ENCODE peak calls at places on chromosomes 16 and 17, in nine cellular contexts. One of them, this sample, is unnamed.

GRCh38 chr17:33647976-33648375 is 354.9 kb upstream of the ASIC2 start:
- ATAC-seq in left ventricle myocardium superior: no peak
- ATAC-seq in activated naive CD4-positive, alpha-beta T cell treated with anti-CD3 and anti-CD28 coated beads, Interleukin-2, amount 50 U/mL, for 72 hours: no peak
- ATAC-seq in HCT116: no peak
- ATAC-seq in heart right ventricle: no peak
- ATAC-seq in stimulated activated naive CD8-positive, alpha-beta T cell treated with anti-CD3 and anti-CD28 coated beads, Interleukin-15, Interleukin-2, amounts not matched to agents 100 U/mL and 50 U/mL, for 24 hours: no peak
- ATAC-seq in naive thymus-derived CD4-positive, alpha-beta T cell: no peak
- ATAC-seq in psoas muscle: no peak
- ATAC-seq in sciatic nerve: no peak
- ATAC-seq in this sample: no peak

GRCh38 chr17:7130626-7131467 is 16.2 kb upstream of the ASGR2 start:
- ATAC-seq in sciatic nerve: peak; percentile 53
- ATAC-seq in naive thymus-derived CD4-positive, alpha-beta T cell: no peak
- ATAC-seq in activated naive CD4-positive, alpha-beta T cell treated with anti-CD3 and anti-CD28 coated beads, Interleukin-2, amount 50 U/mL, for 72 hours: no peak
- ATAC-seq in psoas muscle: no peak
- ATAC-seq in heart right ventricle: peak; percentile 48
- ATAC-seq in stimulated activated naive CD8-positive, alpha-beta T cell treated with anti-CD3 and anti-CD28 coated beads, Interleukin-15, Interleukin-2, amounts not matched to agents 100 U/mL and 50 U/mL, for 24 hours: no peak
- ATAC-seq in left ventricle myocardium superior: peak; percentile 58
- ATAC-seq in HCT116: no peak
- ATAC-seq in this sample: no peak

GRCh38 chr16:84459941-84460405 is 44.5 kb downstream of the MEAK7 start:
- ATAC-seq in stimulated activated naive CD8-positive, alpha-beta T cell treated with anti-CD3 and anti-CD28 coated beads, Interleukin-15, Interleukin-2, amounts not matched to agents 100 U/mL and 50 U/mL, for 24 hours: no peak
- ATAC-seq in sciatic nerve: peak; percentile 30
- ATAC-seq in psoas muscle: no peak
- ATAC-seq in activated naive CD4-positive, alpha-beta T cell treated with anti-CD3 and anti-CD28 coated beads, Interleukin-2, amount 50 U/mL, for 72 hours: no peak
- ATAC-seq in heart right ventricle: peak; percentile 45
- ATAC-seq in naive thymus-derived CD4-positive, alpha-beta T cell: no peak
- ATAC-seq in left ventricle myocardium superior: peak; percentile 52
- ATAC-seq in HCT116: peak; percentile 28
- ATAC-seq in this sample: no peak

GRCh38 chr16:56956756-56957155 is 5.0 kb upstream of the CETP start:
- ATAC-seq in left ventricle myocardium superior: no peak
- ATAC-seq in heart right ventricle: no peak
- ATAC-seq in psoas muscle: no peak
- ATAC-seq in naive thymus-derived CD4-positive, alpha-beta T cell: no peak
- ATAC-seq in sciatic nerve: no peak
- ATAC-seq in HCT116: peak; percentile 47
- ATAC-seq in stimulated activated naive CD8-positive, alpha-beta T cell treated with anti-CD3 and anti-CD28 coated beads, Interleukin-15, Interleukin-2, amounts not matched to agents 100 U/mL and 50 U/mL, for 24 hours: no peak
- ATAC-seq in activated naive CD4-positive, alpha-beta T cell treated with anti-CD3 and anti-CD28 coated beads, Interleukin-2, amount 50 U/mL, for 72 hours: no peak
- ATAC-seq in this sample: no peak

GRCh38 chr17:8123695-8124349 is at the start of gene HES7:
- ATAC-seq in naive thymus-derived CD4-positive, alpha-beta T cell: no peak
- ATAC-seq in heart right ventricle: no peak
- ATAC-seq in HCT116: no peak
- ATAC-seq in activated naive CD4-positive, alpha-beta T cell treated with anti-CD3 and anti-CD28 coated beads, Interleukin-2, amount 50 U/mL, for 72 hours: no peak
- ATAC-seq in left ventricle myocardium superior: no peak
- ATAC-seq in sciatic nerve: no peak
- ATAC-seq in psoas muscle: no peak
- ATAC-seq in stimulated activated naive CD8-positive, alpha-beta T cell treated with anti-CD3 and anti-CD28 coated beads, Interleukin-15, Interleukin-2, amounts not matched to agents 100 U/mL and 50 U/mL, for 24 hours: no peak
- ATAC-seq in this sample: no peak

GRCh38 chr16:2297506-2297860 is 29.6 kb upstream of the RNPS1 start:
- ATAC-seq in activated naive CD4-positive, alpha-beta T cell treated with anti-CD3 and anti-CD28 coated beads, Interleukin-2, amount 50 U/mL, for 72 hours: no peak
- ATAC-seq in heart right ventricle: no peak
- ATAC-seq in stimulated activated naive CD8-positive, alpha-beta T cell treated with anti-CD3 and anti-CD28 coated beads, Interleukin-15, Interleukin-2, amounts not matched to agents 100 U/mL and 50 U/mL, for 24 hours: no peak
- ATAC-seq in naive thymus-derived CD4-positive, alpha-beta T cell: no peak
- ATAC-seq in psoas muscle: peak; percentile 6
- ATAC-seq in sciatic nerve: no peak
- ATAC-seq in HCT116: no peak
- ATAC-seq in left ventricle myocardium superior: no peak
- ATAC-seq in this sample: no peak

GRCh38 chr16:67645397-67646121 is 615 bp downstream of the CARMIL2 start:
- ATAC-seq in naive thymus-derived CD4-positive, alpha-beta T cell: peak; percentile 22
- ATAC-seq in heart right ventricle: no peak
- ATAC-seq in left ventricle myocardium superior: no peak
- ATAC-seq in activated naive CD4-positive, alpha-beta T cell treated with anti-CD3 and anti-CD28 coated beads, Interleukin-2, amount 50 U/mL, for 72 hours: no peak
- ATAC-seq in sciatic nerve: no peak
- ATAC-seq in stimulated activated naive CD8-positive, alpha-beta T cell treated with anti-CD3 and anti-CD28 coated beads, Interleukin-15, Interleukin-2, amounts not matched to agents 100 U/mL and 50 U/mL, for 24 hours: no peak
- ATAC-seq in HCT116: no peak
- ATAC-seq in psoas muscle: no peak
- ATAC-seq in this sample: peak; percentile 35

GRCh38 chr16:12449795-12450194 is 353.9 kb downstream of the CPPED1 start:
- ATAC-seq in HCT116: no peak
- ATAC-seq in psoas muscle: no peak
- ATAC-seq in activated naive CD4-positive, alpha-beta T cell treated with anti-CD3 and anti-CD28 coated beads, Interleukin-2, amount 50 U/mL, for 72 hours: peak; percentile 97
- ATAC-seq in naive thymus-derived CD4-positive, alpha-beta T cell: no peak
- ATAC-seq in stimulated activated naive CD8-positive, alpha-beta T cell treated with anti-CD3 and anti-CD28 coated beads, Interleukin-15, Interleukin-2, amounts not matched to agents 100 U/mL and 50 U/mL, for 24 hours: peak; percentile 66
- ATAC-seq in sciatic nerve: no peak
- ATAC-seq in heart right ventricle: no peak
- ATAC-seq in left ventricle myocardium superior: no peak
- ATAC-seq in this sample: peak; percentile 98

GRCh38 chr17:18102640-18103039 is 5.9 kb upstream of the MYO15A start:
- ATAC-seq in stimulated activated naive CD8-positive, alpha-beta T cell treated with anti-CD3 and anti-CD28 coated beads, Interleukin-15, Interleukin-2, amounts not matched to agents 100 U/mL and 50 U/mL, for 24 hours: no peak
- ATAC-seq in activated naive CD4-positive, alpha-beta T cell treated with anti-CD3 and anti-CD28 coated beads, Interleukin-2, amount 50 U/mL, for 72 hours: no peak
- ATAC-seq in left ventricle myocardium superior: no peak
- ATAC-seq in HCT116: no peak
- ATAC-seq in heart right ventricle: no peak
- ATAC-seq in psoas muscle: no peak
- ATAC-seq in naive thymus-derived CD4-positive, alpha-beta T cell: peak; percentile 33
- ATAC-seq in sciatic nerve: no peak
- ATAC-seq in this sample: no peak

GRCh38 chr17:29836643-29837042 is 93.4 kb downstream of the SSH2 start:
- ATAC-seq in psoas muscle: no peak
- ATAC-seq in stimulated activated naive CD8-positive, alpha-beta T cell treated with anti-CD3 and anti-CD28 coated beads, Interleukin-15, Interleukin-2, amounts not matched to agents 100 U/mL and 50 U/mL, for 24 hours: no peak
- ATAC-seq in heart right ventricle: no peak
- ATAC-seq in naive thymus-derived CD4-positive, alpha-beta T cell: peak; percentile 14
- ATAC-seq in left ventricle myocardium superior: no peak
- ATAC-seq in HCT116: no peak
- ATAC-seq in activated naive CD4-positive, alpha-beta T cell treated with anti-CD3 and anti-CD28 coated beads, Interleukin-2, amount 50 U/mL, for 72 hours: no peak
- ATAC-seq in sciatic nerve: no peak
- ATAC-seq in this sample: no peak

GRCh38 chr16:46607529-46607928 is 13.7 kb downstream of the SHCBP1 start:
- ATAC-seq in naive thymus-derived CD4-positive, alpha-beta T cell: no peak
- ATAC-seq in sciatic nerve: no peak
- ATAC-seq in psoas muscle: peak; percentile 58
- ATAC-seq in activated naive CD4-positive, alpha-beta T cell treated with anti-CD3 and anti-CD28 coated beads, Interleukin-2, amount 50 U/mL, for 72 hours: no peak
- ATAC-seq in HCT116: peak; percentile 53
- ATAC-seq in stimulated activated naive CD8-positive, alpha-beta T cell treated with anti-CD3 and anti-CD28 coated beads, Interleukin-15, Interleukin-2, amounts not matched to agents 100 U/mL and 50 U/mL, for 24 hours: no peak
- ATAC-seq in left ventricle myocardium superior: no peak
- ATAC-seq in heart right ventricle: no peak
- ATAC-seq in this sample: no peak

GRCh38 chr17:57488856-57489255 is 232.5 kb downstream of the MSI2 start:
- ATAC-seq in psoas muscle: peak; percentile 71
- ATAC-seq in HCT116: no peak
- ATAC-seq in left ventricle myocardium superior: peak; percentile 74
- ATAC-seq in naive thymus-derived CD4-positive, alpha-beta T cell: no peak
- ATAC-seq in heart right ventricle: peak; percentile 75
- ATAC-seq in sciatic nerve: no peak
- ATAC-seq in activated naive CD4-positive, alpha-beta T cell treated with anti-CD3 and anti-CD28 coated beads, Interleukin-2, amount 50 U/mL, for 72 hours: no peak
- ATAC-seq in stimulated activated naive CD8-positive, alpha-beta T cell treated with anti-CD3 and anti-CD28 coated beads, Interleukin-15, Interleukin-2, amounts not matched to agents 100 U/mL and 50 U/mL, for 24 hours: no peak
- ATAC-seq in this sample: no peak

GRCh38 chr16:22014271-22014873 is 6.5 kb downstream of the MOSMO start:
- ATAC-seq in naive thymus-derived CD4-positive, alpha-beta T cell: no peak
- ATAC-seq in left ventricle myocardium superior: no peak
- ATAC-seq in HCT116: no peak
- ATAC-seq in activated naive CD4-positive, alpha-beta T cell treated with anti-CD3 and anti-CD28 coated beads, Interleukin-2, amount 50 U/mL, for 72 hours: no peak
- ATAC-seq in heart right ventricle: no peak
- ATAC-seq in psoas muscle: no peak
- ATAC-seq in sciatic nerve: no peak
- ATAC-seq in stimulated activated naive CD8-positive, alpha-beta T cell treated with anti-CD3 and anti-CD28 coated beads, Interleukin-15, Interleukin-2, amounts not matched to agents 100 U/mL and 50 U/mL, for 24 hours: no peak
- ATAC-seq in this sample: no peak

GRCh38 chr17:72887322-72887721 is 205.2 kb downstream of the SLC39A11 start:
- ATAC-seq in heart right ventricle: no peak
- ATAC-seq in activated naive CD4-positive, alpha-beta T cell treated with anti-CD3 and anti-CD28 coated beads, Interleukin-2, amount 50 U/mL, for 72 hours: no peak
- ATAC-seq in HCT116: no peak
- ATAC-seq in left ventricle myocardium superior: no peak
- ATAC-seq in sciatic nerve: no peak
- ATAC-seq in naive thymus-derived CD4-positive, alpha-beta T cell: no peak
- ATAC-seq in stimulated activated naive CD8-positive, alpha-beta T cell treated with anti-CD3 and anti-CD28 coated beads, Interleukin-15, Interleukin-2, amounts not matched to agents 100 U/mL and 50 U/mL, for 24 hours: no peak
- ATAC-seq in psoas muscle: no peak
- ATAC-seq in this sample: peak; percentile 66

GRCh38 chr16:21645261-21645721 is 7.1 kb downstream of the IGSF6 start:
- ATAC-seq in heart right ventricle: peak; percentile 71
- ATAC-seq in psoas muscle: no peak
- ATAC-seq in left ventricle myocardium superior: peak; percentile 65
- ATAC-seq in naive thymus-derived CD4-positive, alpha-beta T cell: peak; percentile 64
- ATAC-seq in activated naive CD4-positive, alpha-beta T cell treated with anti-CD3 and anti-CD28 coated beads, Interleukin-2, amount 50 U/mL, for 72 hours: peak; percentile 39
- ATAC-seq in HCT116: no peak
- ATAC-seq in sciatic nerve: peak; percentile 46
- ATAC-seq in stimulated activated naive CD8-positive, alpha-beta T cell treated with anti-CD3 and anti-CD28 coated beads, Interleukin-15, Interleukin-2, amounts not matched to agents 100 U/mL and 50 U/mL, for 24 hours: peak; percentile 45
- ATAC-seq in this sample: peak; percentile 43

GRCh38 chr17:59618894-59619312 is 792 bp upstream of the CLTC start:
- ATAC-seq in psoas muscle: no peak
- ATAC-seq in heart right ventricle: no peak
- ATAC-seq in HCT116: no peak
- ATAC-seq in left ventricle myocardium superior: no peak
- ATAC-seq in sciatic nerve: no peak
- ATAC-seq in stimulated activated naive CD8-positive, alpha-beta T cell treated with anti-CD3 and anti-CD28 coated beads, Interleukin-15, Interleukin-2, amounts not matched to agents 100 U/mL and 50 U/mL, for 24 hours: no peak
- ATAC-seq in naive thymus-derived CD4-positive, alpha-beta T cell: no peak
- ATAC-seq in activated naive CD4-positive, alpha-beta T cell treated with anti-CD3 and anti-CD28 coated beads, Interleukin-2, amount 50 U/mL, for 72 hours: no peak
- ATAC-seq in this sample: no peak

GRCh38 chr17:56262854-56263253 is 109.6 kb downstream of the ANKFN1 start:
- ATAC-seq in heart right ventricle: no peak
- ATAC-seq in left ventricle myocardium superior: no peak
- ATAC-seq in sciatic nerve: no peak
- ATAC-seq in psoas muscle: no peak
- ATAC-seq in naive thymus-derived CD4-positive, alpha-beta T cell: no peak
- ATAC-seq in stimulated activated naive CD8-positive, alpha-beta T cell treated with anti-CD3 and anti-CD28 coated beads, Interleukin-15, Interleukin-2, amounts not matched to agents 100 U/mL and 50 U/mL, for 24 hours: no peak
- ATAC-seq in HCT116: no peak
- ATAC-seq in activated naive CD4-positive, alpha-beta T cell treated with anti-CD3 and anti-CD28 coated beads, Interleukin-2, amount 50 U/mL, for 72 hours: no peak
- ATAC-seq in this sample: no peak

GRCh38 chr16:48609453-48610023 is 442 bp downstream of the N4BP1 start:
- ATAC-seq in sciatic nerve: peak; percentile 56
- ATAC-seq in heart right ventricle: peak; percentile 47
- ATAC-seq in psoas muscle: peak; percentile 58
- ATAC-seq in stimulated activated naive CD8-positive, alpha-beta T cell treated with anti-CD3 and anti-CD28 coated beads, Interleukin-15, Interleukin-2, amounts not matched to agents 100 U/mL and 50 U/mL, for 24 hours: peak; percentile 41
- ATAC-seq in naive thymus-derived CD4-positive, alpha-beta T cell: peak; percentile 39
- ATAC-seq in activated naive CD4-positive, alpha-beta T cell treated with anti-CD3 and anti-CD28 coated beads, Interleukin-2, amount 50 U/mL, for 72 hours: peak; percentile 20
- ATAC-seq in HCT116: peak; percentile 74
- ATAC-seq in left ventricle myocardium superior: peak; percentile 77
- ATAC-seq in this sample: peak; percentile 15

GRCh38 chr16:67593288-67593687 is 31.0 kb downstream of the CTCF start:
- ATAC-seq in psoas muscle: no peak
- ATAC-seq in left ventricle myocardium superior: no peak
- ATAC-seq in activated naive CD4-positive, alpha-beta T cell treated with anti-CD3 and anti-CD28 coated beads, Interleukin-2, amount 50 U/mL, for 72 hours: no peak
- ATAC-seq in stimulated activated naive CD8-positive, alpha-beta T cell treated with anti-CD3 and anti-CD28 coated beads, Interleukin-15, Interleukin-2, amounts not matched to agents 100 U/mL and 50 U/mL, for 24 hours: no peak
- ATAC-seq in HCT116: no peak
- ATAC-seq in sciatic nerve: no peak
- ATAC-seq in heart right ventricle: no peak
- ATAC-seq in naive thymus-derived CD4-positive, alpha-beta T cell: no peak
- ATAC-seq in this sample: no peak

GRCh38 chr16:85172465-85173071 is 60.3 kb upstream of the CIBAR2 start:
- ATAC-seq in naive thymus-derived CD4-positive, alpha-beta T cell: no peak
- ATAC-seq in left ventricle myocardium superior: peak; percentile 53
- ATAC-seq in psoas muscle: peak; percentile 45
- ATAC-seq in activated naive CD4-positive, alpha-beta T cell treated with anti-CD3 and anti-CD28 coated beads, Interleukin-2, amount 50 U/mL, for 72 hours: no peak
- ATAC-seq in HCT116: peak; percentile 69
- ATAC-seq in heart right ventricle: peak; percentile 51
- ATAC-seq in stimulated activated naive CD8-positive, alpha-beta T cell treated with anti-CD3 and anti-CD28 coated beads, Interleukin-15, Interleukin-2, amounts not matched to agents 100 U/mL and 50 U/mL, for 24 hours: no peak
- ATAC-seq in sciatic nerve: no peak
- ATAC-seq in this sample: no peak

GRCh38 chr17:28346746-28347246 is 10.5 kb downstream of the POLDIP2 start:
- ATAC-seq in activated naive CD4-positive, alpha-beta T cell treated with anti-CD3 and anti-CD28 coated beads, Interleukin-2, amount 50 U/mL, for 72 hours: no peak
- ATAC-seq in left ventricle myocardium superior: peak; percentile 44
- ATAC-seq in stimulated activated naive CD8-positive, alpha-beta T cell treated with anti-CD3 and anti-CD28 coated beads, Interleukin-15, Interleukin-2, amounts not matched to agents 100 U/mL and 50 U/mL, for 24 hours: no peak
- ATAC-seq in psoas muscle: no peak
- ATAC-seq in naive thymus-derived CD4-positive, alpha-beta T cell: no peak
- ATAC-seq in HCT116: peak; percentile 50
- ATAC-seq in sciatic nerve: no peak
- ATAC-seq in heart right ventricle: peak; percentile 62
- ATAC-seq in this sample: no peak

GRCh38 chr16:78669994-78670393 is 570.5 kb downstream of the WWOX start:
- ATAC-seq in naive thymus-derived CD4-positive, alpha-beta T cell: no peak
- ATAC-seq in psoas muscle: peak; percentile 61
- ATAC-seq in stimulated activated naive CD8-positive, alpha-beta T cell treated with anti-CD3 and anti-CD28 coated beads, Interleukin-15, Interleukin-2, amounts not matched to agents 100 U/mL and 50 U/mL, for 24 hours: no peak
- ATAC-seq in heart right ventricle: peak; percentile 92
- ATAC-seq in left ventricle myocardium superior: peak; percentile 78
- ATAC-seq in sciatic nerve: peak; percentile 28
- ATAC-seq in HCT116: no peak
- ATAC-seq in activated naive CD4-positive, alpha-beta T cell treated with anti-CD3 and anti-CD28 coated beads, Interleukin-2, amount 50 U/mL, for 72 hours: no peak
- ATAC-seq in this sample: no peak

GRCh38 chr17:2056221-2057129 is 1.6 kb downstream of the HIC1 start:
- ATAC-seq in psoas muscle: no peak
- ATAC-seq in stimulated activated naive CD8-positive, alpha-beta T cell treated with anti-CD3 and anti-CD28 coated beads, Interleukin-15, Interleukin-2, amounts not matched to agents 100 U/mL and 50 U/mL, for 24 hours: no peak
- ATAC-seq in sciatic nerve: no peak
- ATAC-seq in heart right ventricle: no peak
- ATAC-seq in HCT116: no peak
- ATAC-seq in left ventricle myocardium superior: no peak
- ATAC-seq in activated naive CD4-positive, alpha-beta T cell treated with anti-CD3 and anti-CD28 coated beads, Interleukin-2, amount 50 U/mL, for 72 hours: no peak
- ATAC-seq in naive thymus-derived CD4-positive, alpha-beta T cell: peak; percentile 24
- ATAC-seq in this sample: peak; percentile 14

GRCh38 chr16:81610144-81610842 is 165.7 kb downstream of the CMIP start:
- ATAC-seq in left ventricle myocardium superior: peak; percentile 87
- ATAC-seq in sciatic nerve: peak; percentile 90
- ATAC-seq in stimulated activated naive CD8-positive, alpha-beta T cell treated with anti-CD3 and anti-CD28 coated beads, Interleukin-15, Interleukin-2, amounts not matched to agents 100 U/mL and 50 U/mL, for 24 hours: no peak
- ATAC-seq in naive thymus-derived CD4-positive, alpha-beta T cell: no peak
- ATAC-seq in psoas muscle: peak; percentile 76
- ATAC-seq in heart right ventricle: peak; percentile 69
- ATAC-seq in HCT116: peak; percentile 83
- ATAC-seq in activated naive CD4-positive, alpha-beta T cell treated with anti-CD3 and anti-CD28 coated beads, Interleukin-2, amount 50 U/mL, for 72 hours: no peak
- ATAC-seq in this sample: no peak

GRCh38 chr16:56163089-56163488 is 28.2 kb upstream of the GNAO1 start:
- ATAC-seq in psoas muscle: no peak
- ATAC-seq in activated naive CD4-positive, alpha-beta T cell treated with anti-CD3 and anti-CD28 coated beads, Interleukin-2, amount 50 U/mL, for 72 hours: no peak
- ATAC-seq in sciatic nerve: no peak
- ATAC-seq in left ventricle myocardium superior: peak; percentile 99
- ATAC-seq in HCT116: no peak
- ATAC-seq in heart right ventricle: peak; percentile 91
- ATAC-seq in naive thymus-derived CD4-positive, alpha-beta T cell: no peak
- ATAC-seq in stimulated activated naive CD8-positive, alpha-beta T cell treated with anti-CD3 and anti-CD28 coated beads, Interleukin-15, Interleukin-2, amounts not matched to agents 100 U/mL and 50 U/mL, for 24 hours: no peak
- ATAC-seq in this sample: no peak

GRCh38 chr16:28823291-28823718 is 506 bp downstream of the ATXN2L start:
- ATAC-seq in sciatic nerve: no peak
- ATAC-seq in naive thymus-derived CD4-positive, alpha-beta T cell: peak; percentile 0
- ATAC-seq in stimulated activated naive CD8-positive, alpha-beta T cell treated with anti-CD3 and anti-CD28 coated beads, Interleukin-15, Interleukin-2, amounts not matched to agents 100 U/mL and 50 U/mL, for 24 hours: no peak
- ATAC-seq in HCT116: no peak
- ATAC-seq in activated naive CD4-positive, alpha-beta T cell treated with anti-CD3 and anti-CD28 coated beads, Interleukin-2, amount 50 U/mL, for 72 hours: no peak
- ATAC-seq in left ventricle myocardium superior: peak; percentile 1
- ATAC-seq in psoas muscle: peak; percentile 4
- ATAC-seq in heart right ventricle: no peak
- ATAC-seq in this sample: peak; percentile 0

GRCh38 chr16:65355706-65356105 is 233.8 kb upstream of the CDH11 start:
- ATAC-seq in psoas muscle: no peak
- ATAC-seq in activated naive CD4-positive, alpha-beta T cell treated with anti-CD3 and anti-CD28 coated beads, Interleukin-2, amount 50 U/mL, for 72 hours: no peak
- ATAC-seq in stimulated activated naive CD8-positive, alpha-beta T cell treated with anti-CD3 and anti-CD28 coated beads, Interleukin-15, Interleukin-2, amounts not matched to agents 100 U/mL and 50 U/mL, for 24 hours: no peak
- ATAC-seq in heart right ventricle: no peak
- ATAC-seq in HCT116: no peak
- ATAC-seq in sciatic nerve: no peak
- ATAC-seq in left ventricle myocardium superior: no peak
- ATAC-seq in naive thymus-derived CD4-positive, alpha-beta T cell: no peak
- ATAC-seq in this sample: no peak

GRCh38 chr16:53822936-53823529 is 119.1 kb downstream of the FTO start:
- ATAC-seq in naive thymus-derived CD4-positive, alpha-beta T cell: peak; percentile 97
- ATAC-seq in heart right ventricle: no peak
- ATAC-seq in activated naive CD4-positive, alpha-beta T cell treated with anti-CD3 and anti-CD28 coated beads, Interleukin-2, amount 50 U/mL, for 72 hours: peak; percentile 68
- ATAC-seq in sciatic nerve: no peak
- ATAC-seq in left ventricle myocardium superior: no peak
- ATAC-seq in stimulated activated naive CD8-positive, alpha-beta T cell treated with anti-CD3 and anti-CD28 coated beads, Interleukin-15, Interleukin-2, amounts not matched to agents 100 U/mL and 50 U/mL, for 24 hours: no peak
- ATAC-seq in HCT116: no peak
- ATAC-seq in psoas muscle: no peak
- ATAC-seq in this sample: peak; percentile 65

GRCh38 chr16:53566568-53566967 is 63.6 kb upstream of the AKTIP start:
- ATAC-seq in heart right ventricle: no peak
- ATAC-seq in activated naive CD4-positive, alpha-beta T cell treated with anti-CD3 and anti-CD28 coated beads, Interleukin-2, amount 50 U/mL, for 72 hours: no peak
- ATAC-seq in left ventricle myocardium superior: no peak
- ATAC-seq in sciatic nerve: no peak
- ATAC-seq in stimulated activated naive CD8-positive, alpha-beta T cell treated with anti-CD3 and anti-CD28 coated beads, Interleukin-15, Interleukin-2, amounts not matched to agents 100 U/mL and 50 U/mL, for 24 hours: no peak
- ATAC-seq in psoas muscle: no peak
- ATAC-seq in HCT116: no peak
- ATAC-seq in naive thymus-derived CD4-positive, alpha-beta T cell: no peak
- ATAC-seq in this sample: no peak

GRCh38 chr17:62732125-62732524 is 76.0 kb downstream of the MARCHF10 start:
- ATAC-seq in psoas muscle: no peak
- ATAC-seq in activated naive CD4-positive, alpha-beta T cell treated with anti-CD3 and anti-CD28 coated beads, Interleukin-2, amount 50 U/mL, for 72 hours: no peak
- ATAC-seq in left ventricle myocardium superior: no peak
- ATAC-seq in naive thymus-derived CD4-positive, alpha-beta T cell: no peak
- ATAC-seq in sciatic nerve: no peak
- ATAC-seq in HCT116: no peak
- ATAC-seq in stimulated activated naive CD8-positive, alpha-beta T cell treated with anti-CD3 and anti-CD28 coated beads, Interleukin-15, Interleukin-2, amounts not matched to agents 100 U/mL and 50 U/mL, for 24 hours: no peak
- ATAC-seq in heart right ventricle: no peak
- ATAC-seq in this sample: no peak

GRCh38 chr16:51201604-51202003 is 50.5 kb upstream of the SALL1 start:
- ATAC-seq in heart right ventricle: no peak
- ATAC-seq in stimulated activated naive CD8-positive, alpha-beta T cell treated with anti-CD3 and anti-CD28 coated beads, Interleukin-15, Interleukin-2, amounts not matched to agents 100 U/mL and 50 U/mL, for 24 hours: no peak
- ATAC-seq in naive thymus-derived CD4-positive, alpha-beta T cell: no peak
- ATAC-seq in sciatic nerve: no peak
- ATAC-seq in activated naive CD4-positive, alpha-beta T cell treated with anti-CD3 and anti-CD28 coated beads, Interleukin-2, amount 50 U/mL, for 72 hours: no peak
- ATAC-seq in HCT116: no peak
- ATAC-seq in left ventricle myocardium superior: no peak
- ATAC-seq in psoas muscle: no peak
- ATAC-seq in this sample: no peak

This sample was measured in activated T-helper 17 cell treated with anti-CD3 and anti-CD28 coated beads, Interleukin-2, amount 50 U/mL, for 72 hours.